ENCODE peak calls at places on chromosomes 4 and X, in six cellular contexts. D is fibroblast of lung, U is lower lobe of right lung, O is IMR-90, R is pancreas, C is stomach. G is an unnamed sample.

GRCh38 chrX:50691820-50692219 is 122.2 kb downstream of the SHROOM4 start:
- DNase-seq in U (no peak), D (peak), C (no peak), R (no peak), O (peak), G (peak)

GRCh38 chr4:139299536-139299935 is 1.8 kb upstream of the NAA15 start:
- DNase-seq in R (no peak), O (peak), D (no peak), U (no peak), C (no peak), G (no peak)

GRCh38 chr4:5926601-5927000 is 33.7 kb upstream of the CRMP1 start:
- DNase-seq in U (no peak), D (no peak), O (no peak), R (no peak), C (no peak), G (no peak)

GRCh38 chrX:13923289-13923688 is 106.4 kb upstream of the GPM6B start:
- DNase-seq in O (no peak), U (no peak), D (no peak), R (no peak), C (no peak), G (no peak)

GRCh38 chr4:153514001-153514526 is 47.9 kb downstream of the TMEM131L start:
- DNase-seq in C (no peak), D (peak), R (no peak), U (no peak), O (peak), G (peak)

GRCh38 chr4:1813915-1814314 is 20.8 kb downstream of the FGFR3 start:
- DNase-seq in O (no peak), C (no peak), D (no peak), U (no peak), R (no peak), G (peak)

GRCh38 chr4:88442636-88443260 is 14.2 kb upstream of the HERC5 start:
- DNase-seq in C (no peak), D (no peak), U (no peak), O (no peak), R (no peak), G (no peak)

GRCh38 chrX:65196758-65197371 is 220.6 kb upstream of the ZC4H2 start:
- DNase-seq in O (no peak), R (peak), C (peak), U (peak), D (no peak), G (no peak)

GRCh38 chr4:4782969-4783368 is 76.5 kb upstream of the MSX1 start:
- DNase-seq in R (no peak), O (peak), D (peak), U (no peak), C (no peak), G (peak)

GRCh38 chr4:42345962-42346544 is 51.2 kb upstream of the SHISA3 start:
- DNase-seq in D (no peak), U (no peak), C (no peak), R (peak), O (no peak), G (no peak)

GRCh38 chrX:75155454-75155829 is 641 bp downstream of the ABCB7 start:
- DNase-seq in R (no peak), C (no peak), D (peak), O (peak), U (no peak), G (no peak)

GRCh38 chr4:153326513-153326912 is 18.0 kb upstream of the MND1 start:
- DNase-seq in C (peak), R (no peak), O (peak), U (no peak), D (peak), G (peak)

GRCh38 chrX:154465601-154466000 is 7.5 kb downstream of the PLXNA3 start:
- DNase-seq in R (peak), D (no peak), C (no peak), U (no peak), O (no peak), G (no peak)

GRCh38 chr4:83387922-83388676 is 53.5 kb upstream of the HPSE start:
- DNase-seq in U (no peak), O (no peak), D (peak), R (no peak), C (no peak), G (no peak)

GRCh38 chr4:185680617-185681016 is 131.4 kb downstream of the SORBS2 start:
- DNase-seq in O (no peak), C (no peak), D (no peak), U (no peak), R (no peak), G (no peak)

GRCh38 chrX:1009771-1010170 is 202.7 kb downstream of the CRLF2 start:
- DNase-seq in C (no peak), R (no peak), O (no peak), D (no peak), U (no peak), G (no peak)

GRCh38 chr4:134072137-134072536 is 129.5 kb downstream of the PABPC4L start:
- DNase-seq in O (no peak), U (no peak), R (no peak), D (no peak), C (no peak), G (no peak)

GRCh38 chr4:110442788-110443187 is 33.2 kb upstream of the ENPEP start:
- DNase-seq in C (no peak), D (no peak), U (no peak), O (no peak), R (no peak), G (no peak)

GRCh38 chr4:3637326-3638016 is 105.2 kb upstream of the LRPAP1 start:
- DNase-seq in U (peak), C (no peak), R (peak), O (no peak), D (no peak), G (no peak)

GRCh38 chr4:39976945-39977488 is 694 bp downstream of the PDS5A start:
- DNase-seq in U (peak), R (peak), O (no peak), D (peak), C (peak), G (peak)

GRCh38 chrX:107755721-107756120 is 19.9 kb downstream of the TSC22D3 start:
- DNase-seq in O (no peak), R (no peak), C (no peak), D (no peak), U (no peak), G (no peak)

GRCh38 chr4:40990202-40990898 is 224.0 kb downstream of the APBB2 start:
- DNase-seq in U (no peak), C (no peak), D (peak), R (no peak), O (peak), G (peak)

GRCh38 chr4:89134775-89135319 is 23.5 kb downstream of the TIGD2 start:
- DNase-seq in R (no peak), C (no peak), O (peak), U (no peak), D (peak), G (peak)

GRCh38 chr4:150818661-150819060 is 196.4 kb downstream of the LRBA start:
- DNase-seq in D (peak), O (peak), C (no peak), R (no peak), U (no peak), G (peak)

GRCh38 chr4:144583658-144584057 is 62.3 kb upstream of the HHIP start:
- DNase-seq in R (no peak), U (no peak), D (peak), C (no peak), O (peak), G (peak)

GRCh38 chr4:142358656-142359055 is 487.4 kb downstream of the INPP4B start:
- DNase-seq in O (no peak), R (no peak), C (no peak), D (no peak), U (no peak), G (no peak)

GRCh38 chrX:140712413-140713173 is 3.0 kb downstream of the LINC00632 start:
- DNase-seq in D (peak), R (peak), U (peak), C (peak), O (peak), G (peak)

GRCh38 chr4:117941611-117942010 is 92.7 kb upstream of the NDST3 start:
- DNase-seq in D (no peak), R (no peak), U (no peak), O (no peak), C (no peak), G (no peak)

GRCh38 chr4:79466621-79467020 is 58.6 kb upstream of the GK2 start:
- DNase-seq in O (no peak), U (no peak), C (no peak), D (peak), R (no peak), G (peak)

GRCh38 chr4:189035091-189035490 is 895.9 kb downstream of the TRIML1 start:
- DNase-seq in R (no peak), U (no peak), C (no peak), O (no peak), D (no peak), G (no peak)

GRCh38 chr4:102616661-102617060 is 115.5 kb downstream of the NFKB1 start:
- DNase-seq in O (no peak), R (no peak), D (no peak), C (no peak), U (no peak), G (no peak)

GRCh38 chr4:140930556-140930955 is 174.4 kb upstream of the TBC1D9 start:
- DNase-seq in O (no peak), C (no peak), U (no peak), R (no peak), D (no peak), G (no peak)

GRCh38 chr4:90078440-90078839 is 48.8 kb upstream of the CCSER1 start:
- DNase-seq in O (no peak), U (no peak), R (no peak), C (no peak), D (no peak), G (no peak)

GRCh38 chr4:159240690-159241089 is 137.8 kb downstream of the RAPGEF2 start:
- DNase-seq in U (no peak), D (peak), C (no peak), O (peak), R (no peak), G (peak)

GRCh38 chrX:45710081-45710801 is 509.6 kb upstream of the DIPK2B start:
- DNase-seq in O (peak), D (peak), C (no peak), U (no peak), R (no peak), G (peak)

DNA sequence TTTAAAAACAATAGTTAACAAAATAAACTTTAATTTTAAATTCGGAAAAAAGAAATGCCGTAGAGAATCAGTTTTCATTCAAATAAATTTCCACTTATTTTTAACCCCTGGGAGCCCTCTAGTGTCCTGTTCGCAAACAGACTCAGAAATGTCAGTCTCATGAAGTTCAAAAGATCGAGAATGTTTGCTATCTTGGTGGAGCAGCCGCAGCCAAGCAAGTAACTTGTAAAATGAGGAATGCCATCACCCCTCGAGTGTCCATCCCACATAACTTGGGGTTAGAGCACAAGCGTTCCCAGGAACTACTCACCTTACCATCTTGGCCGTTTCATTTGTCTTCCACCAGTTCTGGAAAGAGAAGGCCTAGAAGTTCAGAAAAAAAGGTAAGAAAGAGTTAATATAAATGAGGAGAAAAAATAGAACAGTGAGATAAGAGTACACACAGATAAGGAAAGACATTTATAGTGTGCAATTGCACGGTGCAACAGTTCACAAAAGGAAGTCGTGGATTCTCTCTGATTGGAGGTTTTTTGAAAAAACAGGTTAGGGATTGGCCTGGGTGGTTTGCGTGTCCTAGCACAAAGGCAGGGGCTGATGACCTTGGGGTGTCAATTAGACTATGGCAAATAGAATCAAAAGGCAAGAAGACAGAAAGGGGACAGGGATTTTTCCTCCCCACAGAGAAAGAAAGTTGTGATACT is at the start of gene GASK1B:
- DNase-seq in U (no peak), O (peak), R (no peak), C (no peak), D (peak), G (peak)
- H3K4me3 ChIP-seq in U (peak), O (peak), R (peak), C (peak), D (peak), G (peak)

GRCh38 chrX:18892881-18893280 is 91.0 kb downstream of the PHKA2 start:
- DNase-seq in U (no peak), C (no peak), D (no peak), R (no peak), O (no peak), G (no peak)
- TF ChIP-seq CTCF in U (no peak), C (no peak), D (no peak), R (no peak), O (no peak), G (no peak)

DNA sequence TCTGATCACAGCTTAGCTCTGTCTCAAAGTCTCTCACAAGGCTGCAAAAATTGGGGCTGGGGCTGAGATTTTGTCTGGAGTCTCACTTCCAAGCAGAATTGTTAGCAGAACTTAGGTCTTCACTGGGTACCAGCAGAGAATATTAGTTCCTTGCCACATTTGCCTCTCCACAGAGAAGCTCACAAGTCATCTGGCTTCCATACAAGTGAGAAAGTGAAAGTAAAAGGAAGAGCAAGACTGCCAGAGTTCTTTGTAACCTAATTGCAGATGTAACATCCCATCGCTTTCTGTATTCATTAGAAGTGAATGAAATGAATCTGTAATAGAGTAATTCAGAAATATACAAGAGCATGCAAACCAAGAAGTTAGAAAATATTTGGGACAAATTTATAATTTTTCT is 624.1 kb upstream of the GNPDA2 start:
- DNase-seq in O (no peak), R (no peak), U (no peak), D (peak), C (no peak), G (peak)
- H3K4me3 ChIP-seq in O (no peak), R (no peak), U (peak), D (no peak), C (peak), G (peak)

DNA sequence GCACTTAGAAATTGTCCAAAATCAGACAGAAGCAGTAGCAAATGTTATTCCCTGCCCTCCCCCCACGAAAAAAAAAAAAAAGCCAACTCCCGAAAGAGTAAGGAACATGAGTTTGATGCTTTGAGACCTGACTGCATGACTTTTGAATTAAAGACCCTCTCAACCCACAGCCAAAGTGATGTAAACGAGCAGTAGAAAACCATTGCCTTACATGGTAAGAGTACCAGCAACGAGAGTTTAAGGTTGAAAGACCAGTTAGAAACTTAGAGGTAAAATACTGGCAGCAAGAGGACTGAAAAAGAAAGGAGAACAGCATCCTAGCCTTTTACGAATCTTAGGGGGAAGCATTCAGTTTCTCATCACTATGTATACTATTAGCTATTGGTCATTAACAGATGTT is 10.0 kb upstream of the ANXA10 start:
- DNase-seq in D (no peak), C (no peak), U (no peak), O (no peak), R (no peak), G (no peak)
- TF ChIP-seq CTCF in D (no peak), C (no peak), U (no peak), O (no peak), R (no peak), G (no peak)

DNA sequence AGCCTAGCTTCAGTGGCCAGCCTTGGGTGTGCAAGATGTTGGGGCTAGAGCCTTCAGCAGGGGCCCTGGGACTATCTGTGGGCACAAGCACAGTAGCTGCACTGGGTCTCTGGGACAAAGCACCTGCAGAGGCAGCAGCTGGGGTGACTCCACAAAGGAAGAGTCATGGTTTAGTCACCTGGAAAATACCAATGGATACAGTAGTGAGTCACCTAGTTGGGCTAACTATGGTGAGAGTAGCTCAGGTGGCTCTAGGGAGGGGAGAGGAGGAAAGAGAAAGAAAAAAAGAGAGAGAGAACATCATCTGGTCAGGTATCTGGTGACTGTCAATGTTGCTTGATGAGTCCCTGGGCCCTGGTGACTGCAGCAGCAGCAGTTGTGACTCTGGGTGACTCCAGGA is 72.9 kb upstream of the SPIN4 start:
- DNase-seq in O (no peak), R (no peak), U (no peak), C (no peak), D (no peak), G (no peak)
- H3K4me3 ChIP-seq in O (no peak), R (no peak), U (no peak), C (no peak), D (no peak), G (no peak)

DNA sequence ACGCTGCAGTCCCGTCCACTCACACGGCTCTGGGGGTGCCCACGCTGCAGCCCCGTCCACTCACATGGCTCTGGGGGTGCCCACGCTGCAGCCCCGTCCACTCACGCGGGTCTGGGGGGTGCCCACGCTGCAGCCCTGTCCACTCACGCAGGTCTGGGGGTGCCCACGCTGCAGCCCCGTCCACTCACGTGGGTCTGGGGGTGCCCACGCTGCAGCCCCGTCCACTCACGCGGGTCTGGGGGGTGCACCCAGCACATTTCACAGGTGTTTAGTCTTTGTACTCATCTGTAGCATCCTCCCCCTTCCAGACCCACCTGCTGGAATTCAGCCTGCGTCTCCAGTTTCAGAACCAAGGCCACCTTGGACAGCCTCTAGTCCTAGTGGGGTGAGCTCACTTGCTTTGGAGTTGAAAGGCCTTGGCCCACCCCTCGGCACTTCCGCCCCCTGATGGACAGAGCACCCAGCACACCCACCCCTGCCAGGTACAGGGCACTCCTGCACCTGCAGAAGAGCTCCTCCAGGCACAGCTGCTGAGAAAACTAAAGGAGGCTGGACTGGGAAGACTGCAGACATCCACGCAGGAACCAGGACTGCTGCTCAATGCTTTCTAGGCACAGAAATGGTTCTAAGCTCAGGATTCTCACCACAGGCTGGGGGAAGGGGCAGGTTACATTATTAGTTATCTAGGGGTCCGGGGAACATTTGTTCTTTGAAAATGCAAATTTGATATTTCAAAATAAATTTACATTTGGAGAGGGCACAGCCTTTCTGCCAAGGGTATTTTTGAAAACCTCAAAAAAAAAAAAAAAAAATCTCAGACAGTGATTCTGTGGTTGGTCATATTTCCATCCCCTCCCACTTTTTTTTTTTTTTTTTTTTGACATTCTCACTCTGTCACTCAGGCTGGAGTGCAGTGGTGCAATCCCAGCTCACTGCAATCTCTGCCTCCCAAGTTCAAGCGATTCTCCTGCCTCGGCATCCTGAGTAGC is 72.8 kb downstream of the ABLIM2 start:
- DNase-seq in U (no peak), O (no peak), C (no peak), D (no peak), R (no peak), G (no peak)
- TF ChIP-seq CTCF in U (no peak), O (no peak), C (no peak), D (no peak), R (no peak), G (no peak)

G was measured in fibroblast of pulmonary artery.